ENCODE peak calls at places on chromosomes 6 and 20, in five cellular contexts. D is GM23248, Y is PC-3, K is MM.1S, O is hepatocyte. J is an unnamed sample.

GRCh38 chr6:79076160-79076559 is 1.9 kb downstream of the PHIP start:
- DNase-seq in Y (no peak), D (peak; percentile 50), K (no peak), O (no peak), J (no peak)

GRCh38 chr20:23150304-23151007 is 64.3 kb upstream of the CD93 start:
- DNase-seq in Y (no peak), O (no peak), D (no peak), K (no peak), J (no peak)

GRCh38 chr6:52566853-52567279 is 10.0 kb downstream of the TRAM2 start:
- DNase-seq in Y (peak; percentile 96), D (peak; percentile 96), O (peak; percentile 36), K (no peak), J (peak; percentile 98)

GRCh38 chr20:56417911-56418310 is 5.9 kb downstream of the CASS4 start:
- DNase-seq in Y (peak; percentile 33), O (no peak), K (no peak), D (peak; percentile 63), J (no peak)

GRCh38 chr6:118505656-118506055 is 42.4 kb upstream of the PLN start:
- DNase-seq in O (no peak), Y (no peak), K (no peak), D (no peak), J (no peak)

GRCh38 chr6:144659735-144660246 is 374.7 kb downstream of the UTRN start:
- DNase-seq in Y (no peak), K (no peak), O (no peak), D (no peak), J (no peak)

GRCh38 chr6:133964052-133964451 is 11.0 kb downstream of the TBPL1 start:
- DNase-seq in Y (peak; percentile 89), K (no peak), O (no peak), D (peak; percentile 43), J (no peak)

GRCh38 chr6:31328355-31328960 is 28.5 kb downstream of the HLA-B start:
- DNase-seq in D (no peak), Y (no peak), O (no peak), K (no peak), J (no peak)

GRCh38 chr20:41316602-41317535 is 662 bp downstream of the ZHX3 start:
- DNase-seq in D (peak; percentile 92), Y (peak; percentile 85), K (peak; percentile 66), O (peak; percentile 81), J (peak; percentile 55)

GRCh38 chr6:16316741-16317251 is 78.4 kb downstream of the GMPR start:
- DNase-seq in K (peak; percentile 47), D (peak; percentile 85), Y (peak; percentile 75), O (peak; percentile 58), J (peak; percentile 57)

GRCh38 chr6:125507987-125508655 is 206.4 kb upstream of the HDDC2 start:
- DNase-seq in D (peak; percentile 14), O (peak; percentile 23), K (peak; percentile 31), Y (no peak), J (no peak)

GRCh38 chr20:61731363-61732181 is 334.1 kb downstream of the TAF4 start:
- DNase-seq in K (no peak), O (no peak), Y (peak; percentile 7), D (peak; percentile 70), J (no peak)

GRCh38 chr20:58702859-58703648 is 10.5 kb downstream of the NPEPL1 start:
- DNase-seq in D (no peak), Y (no peak), K (no peak), O (no peak), J (no peak)

GRCh38 chr6:111573118-111573883 is 32.4 kb downstream of the TRAF3IP2 start:
- DNase-seq in Y (peak; percentile 14), K (no peak), D (peak; percentile 85), O (peak; percentile 81), J (no peak)

GRCh38 chr6:2412731-2413130 is 167.3 kb upstream of the GMDS start:
- DNase-seq in Y (peak; percentile 52), O (no peak), K (no peak), D (peak; percentile 82), J (no peak)

GRCh38 chr20:2101057-2101934 is at the start of gene STK35:
- DNase-seq in Y (peak; percentile 66), O (peak; percentile 86), K (peak; percentile 81), D (no peak), J (peak; percentile 52)

GRCh38 chr20:59891581-59891980 is 41.9 kb downstream of the SYCP2 start:
- DNase-seq in K (no peak), O (no peak), Y (no peak), D (no peak), J (no peak)

GRCh38 chr6:150683320-150683719 is 83.6 kb downstream of the PLEKHG1 start:
- DNase-seq in K (no peak), Y (no peak), O (no peak), D (no peak), J (no peak)
- H3K4me1 ChIP-seq in K (no peaks in the 10 kb centered on the region), Y (no peaks in the 10 kb centered on the region), O (peaks cover 6% of the 10 kb centered on the region), D (no peaks in the 10 kb centered on the region), J (peaks cover 5% of the 10 kb centered on the region)

DNA sequence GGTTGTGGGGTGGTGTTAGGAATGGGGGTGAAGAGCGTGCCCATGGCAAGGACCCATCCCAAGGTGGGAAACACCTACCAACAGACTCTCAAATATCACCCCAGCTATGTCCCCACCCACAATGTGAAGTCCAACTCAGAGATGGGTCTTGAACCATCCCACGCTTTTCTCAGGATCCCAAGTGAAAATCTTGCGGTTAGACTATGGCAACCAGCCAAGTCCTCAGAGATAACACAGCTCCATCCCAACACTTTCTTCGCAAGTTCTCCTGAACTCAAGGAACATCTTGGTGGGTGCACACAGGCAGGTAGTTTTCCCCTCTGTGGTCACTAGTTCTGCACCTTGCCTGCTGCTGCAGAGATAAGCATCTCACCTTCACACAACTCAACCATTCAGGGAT is 116.0 kb downstream of the CDC5L start:
- DNase-seq in K (no peak), Y (no peak), D (no peak), O (no peak), J (no peak)
- H3K9me2 ChIP-seq in K (no peaks in the 10 kb centered on the region), Y (peaks cover 4% of the 10 kb centered on the region), D (no peaks in the 10 kb centered on the region), O (no peaks in the 10 kb centered on the region), J (no peaks in the 10 kb centered on the region)

GRCh38 chr6:114576330-114576729 is 233.5 kb upstream of the HS3ST5 start:
- DNase-seq in K (no peak), O (no peak), D (no peak), Y (no peak), J (no peak)
- H3K4me1 ChIP-seq in K (peaks cover 33% of the 10 kb centered on the region), O (no peaks in the 10 kb centered on the region), D (no peaks in the 10 kb centered on the region), Y (peaks cover 8% of the 10 kb centered on the region), J (peaks cover 14% of the 10 kb centered on the region)

GRCh38 chr6:166866839-166867637 is 89.3 kb downstream of the RNASET2 start:
- DNase-seq in Y (no peak), O (no peak), K (no peak), D (no peak), J (no peak)

GRCh38 chr6:166872431-166873139 is 83.8 kb downstream of the RNASET2 start:
- DNase-seq in K (no peak), Y (no peak), D (no peak), O (peak; percentile 34), J (no peak)

DNA sequence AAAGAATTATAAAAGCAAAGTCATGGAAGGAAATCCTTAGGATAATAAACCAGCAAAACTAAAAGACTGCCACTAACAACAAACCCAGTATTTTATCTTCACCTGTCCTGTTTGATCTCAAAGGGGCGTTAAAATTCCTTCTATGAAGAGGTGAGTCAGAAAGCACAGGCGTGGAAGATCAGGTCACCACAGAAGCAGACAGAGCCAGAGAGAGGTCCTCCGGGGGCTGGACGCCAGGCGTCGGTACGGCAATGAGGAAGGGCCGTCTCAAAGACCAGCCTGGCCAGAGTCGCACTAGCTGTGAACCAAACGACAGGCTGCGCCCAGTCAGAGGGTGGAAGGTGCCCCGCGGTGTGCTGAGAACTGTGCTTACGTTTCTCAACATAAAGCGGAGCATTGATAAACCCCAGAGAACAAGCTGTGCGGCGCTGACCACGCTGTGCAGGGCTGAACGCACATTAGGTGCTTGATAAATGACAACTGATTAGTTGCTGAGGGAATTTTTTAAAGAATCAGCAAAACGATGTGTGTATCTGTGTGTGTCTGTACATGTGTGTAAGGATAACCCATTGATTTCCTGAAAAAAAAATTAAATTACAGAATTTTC is 85.6 kb downstream of the RNASET2 start:
- DNase-seq in K (no peak), Y (no peak), O (no peak), D (no peak), J (no peak)
- H3K9me2 ChIP-seq in K (no peaks in the 10 kb centered on the region), Y (no peaks in the 10 kb centered on the region), O (no peaks in the 10 kb centered on the region), D (no peaks in the 10 kb centered on the region), J (no peaks in the 10 kb centered on the region)